ENCODE peak calls at places on chromosomes 1 and 21, in seven cellular contexts. T is mucosa of descending colon, I is EH, J is EL, X is CMK, E is ovary, W is iPS DF 6.9. Q is an unnamed sample.

GRCh38 chr1:170665625-170666024 is 1.7 kb downstream of the PRRX1 start:
- DNase-seq in W (no peak), I (peak; percentile 65), E (no peak), J (no peak), X (no peak), T (no peak), Q (no peak)

GRCh38 chr1:170927955-170928850 is 7.1 kb upstream of the MROH9 start:
- DNase-seq in J (no peak), E (no peak), I (peak; percentile 22), W (no peak), T (peak; percentile 15), X (no peak), Q (no peak)

GRCh38 chr1:228030451-228031201 is 23.8 kb downstream of the WNT3A start:
- DNase-seq in T (no peak), E (peak; percentile 5), J (no peak), W (no peak), X (no peak), I (no peak), Q (no peak)

GRCh38 chr1:9361630-9362256 is 69.0 kb downstream of the SPSB1 start:
- DNase-seq in X (no peak), W (no peak), E (no peak), I (peak; percentile 46), T (no peak), J (peak; percentile 37), Q (no peak)

GRCh38 chr1:118275716-118276115 is 90.7 kb upstream of the SPAG17 start:
- DNase-seq in W (no peak), E (no peak), J (no peak), I (no peak), T (no peak), X (no peak), Q (no peak)

GRCh38 chr21:26776320-26777021 is 68.7 kb downstream of the ADAMTS1 start:
- DNase-seq in J (peak; percentile 85), T (no peak), I (peak; percentile 93), W (no peak), E (no peak), X (no peak), Q (no peak)

GRCh38 chr1:47533176-47534039 is 95.6 kb downstream of the FOXD2 start:
- DNase-seq in I (peak; percentile 90), E (peak; percentile 21), W (no peak), X (no peak), T (peak; percentile 58), J (peak; percentile 82), Q (peak; percentile 43)

GRCh38 chr1:2824999-2825398 is 23.5 kb upstream of the TTC34 start:
- DNase-seq in E (no peak), J (no peak), X (no peak), I (no peak), W (no peak), T (no peak), Q (no peak)

GRCh38 chr1:208081972-208082371 is 162.2 kb downstream of the PLXNA2 start:
- DNase-seq in X (no peak), W (no peak), J (no peak), I (no peak), T (no peak), E (peak; percentile 70), Q (no peak)

GRCh38 chr1:229862017-229862774 is 204.8 kb upstream of the GALNT2 start:
- DNase-seq in X (no peak), E (peak; percentile 57), T (no peak), W (no peak), J (no peak), I (no peak), Q (no peak)

GRCh38 chr1:47686731-47687617 is 249.1 kb downstream of the FOXD2 start:
- DNase-seq in I (no peak), W (no peak), X (no peak), J (no peak), T (no peak), E (no peak), Q (no peak)

GRCh38 chr1:36175137-36176095 is 19.5 kb downstream of the MAP7D1 start:
- DNase-seq in T (no peak), I (peak; percentile 60), X (no peak), W (no peak), E (no peak), J (no peak), Q (peak; percentile 61)

GRCh38 chr21:44556879-44557278 is 1.7 kb downstream of the KRTAP10-3 start:
- DNase-seq in J (no peak), T (no peak), X (no peak), I (no peak), E (no peak), W (no peak), Q (no peak)

GRCh38 chr1:6776895-6777294 is 8.4 kb upstream of the CAMTA1 start:
- DNase-seq in I (no peak), W (no peak), X (no peak), T (peak; percentile 31), J (no peak), E (no peak), Q (no peak)

GRCh38 chr1:107277022-107277421 is 136.2 kb downstream of the NTNG1 start:
- DNase-seq in I (peak; percentile 45), W (peak; percentile 45), E (no peak), J (peak; percentile 30), T (peak; percentile 71), X (peak; percentile 18), Q (peak; percentile 44)

GRCh38 chr1:224411766-224412165 is 22.8 kb downstream of the WDR26 start:
- DNase-seq in J (peak; percentile 67), W (no peak), X (no peak), T (no peak), I (peak; percentile 79), E (no peak), Q (no peak)

GRCh38 chr1:6136516-6137220 is 43.5 kb downstream of the CHD5 start:
- DNase-seq in J (no peak), I (no peak), E (no peak), W (no peak), X (no peak), T (no peak), Q (no peak)

GRCh38 chr1:225699336-225699735 is 46.4 kb upstream of the ENAH start:
- DNase-seq in X (no peak), I (peak; percentile 14), W (no peak), T (no peak), J (peak; percentile 11), E (no peak), Q (no peak)

GRCh38 chr21:36504067-36505058 is 24.4 kb upstream of the CLDN14 start:
- DNase-seq in W (peak; percentile 18), T (peak; percentile 75), X (peak; percentile 38), J (peak; percentile 38), I (peak; percentile 54), E (peak; percentile 47), Q (peak; percentile 27)

GRCh38 chr1:30194741-30195423 is 528.5 kb downstream of the MATN1 start:
- DNase-seq in T (no peak), J (no peak), W (no peak), E (no peak), X (no peak), I (no peak), Q (no peak)

GRCh38 chr1:55828031-55828430 is 612.9 kb upstream of the USP24 start:
- DNase-seq in X (no peak), E (no peak), W (no peak), I (peak; percentile 71), T (no peak), J (peak; percentile 56), Q (no peak)

GRCh38 chr1:178188306-178188705 is 94.4 kb downstream of the RASAL2 start:
- DNase-seq in T (no peak), I (no peak), X (no peak), W (no peak), E (no peak), J (no peak), Q (no peak)

GRCh38 chr1:175192111-175192629 is 406 bp downstream of the KIAA0040 start:
- DNase-seq in J (peak; percentile 15), T (peak; percentile 86), X (no peak), W (no peak), E (peak; percentile 70), I (peak; percentile 37), Q (peak; percentile 84)

GRCh38 chr1:166924829-166925541 is 48.9 kb upstream of the TADA1 start:
- DNase-seq in X (no peak), W (no peak), I (no peak), T (peak; percentile 37), E (no peak), J (no peak), Q (no peak)

GRCh38 chr1:2108213-2108876 is 58.1 kb downstream of the PRKCZ start:
- DNase-seq in J (peak; percentile 29), I (peak; percentile 20), E (no peak), T (no peak), W (peak; percentile 33), X (peak; percentile 9), Q (no peak)

GRCh38 chr1:9529190-9529589 is 10.1 kb upstream of the SLC25A33 start:
- DNase-seq in J (peak; percentile 55), E (no peak), I (peak; percentile 56), X (no peak), T (no peak), W (no peak), Q (no peak)

GRCh38 chr1:111798580-111798979 is 42.9 kb downstream of the DDX20 start:
- DNase-seq in X (no peak), E (no peak), T (no peak), J (no peak), I (no peak), W (no peak), Q (no peak)

GRCh38 chr1:65524931-65525296 is 104.4 kb downstream of the LEPR start:
- DNase-seq in E (no peak), I (no peak), W (no peak), J (no peak), X (no peak), T (no peak), Q (no peak)

GRCh38 chr1:53545663-53546408 is 86.6 kb downstream of the DMRTB1 start:
- DNase-seq in T (no peak), E (peak; percentile 8), X (no peak), W (no peak), I (peak; percentile 47), J (no peak), Q (no peak)

Q was measured in left colon.